ENCODE peak calls at places on chromosome 10, in five cellular contexts. R is HFFc6, J is kidney tubule cell, F is T-helper 1 cell, W is heart right ventricle. S is an unnamed sample.

GRCh38 chr10:94630017-94630688 is 53.4 kb upstream of the CYP2C18 start:
- DNase-seq in R (peak), J (peak), F (no peak), W (no peak), S (no peak)

GRCh38 chr10:88091490-88092061 is 228.2 kb downstream of the PTEN start:
- DNase-seq in R (no peak), J (no peak), F (peak), W (no peak), S (no peak)

GRCh38 chr10:63738410-63738809 is 217.2 kb downstream of the REEP3 start:
- DNase-seq in R (peak), J (peak), F (no peak), W (no peak), S (peak)

GRCh38 chr10:43117031-43117776 is 21.0 kb upstream of the CSGALNACT2 start:
- DNase-seq in R (no peak), J (no peak), F (no peak), W (no peak), S (no peak)

GRCh38 chr10:71623098-71623985 is 96.2 kb downstream of the C10orf105 start:
- DNase-seq in R (peak), J (peak), F (no peak), W (peak), S (peak)

GRCh38 chr10:87771871-87772500 is 46.0 kb downstream of the ATAD1 start:
- DNase-seq in R (peak), J (peak), F (no peak), W (no peak), S (no peak)

GRCh38 chr10:12194752-12195271 is 879 bp downstream of the NUDT5 start:
- DNase-seq in R (peak), J (peak), F (peak), W (peak), S (peak)

GRCh38 chr10:12097791-12098190 is 29.0 kb downstream of the DHTKD1 start:
- DNase-seq in R (peak), J (peak), F (no peak), W (no peak), S (peak)

GRCh38 chr10:90326498-90327267 is 531.2 kb downstream of the HTR7 start:
- DNase-seq in R (no peak), J (peak), F (no peak), W (no peak), S (peak)

GRCh38 chr10:131081786-131082185 is 229.7 kb downstream of the TCERG1L start:
- DNase-seq in R (no peak), J (no peak), F (no peak), W (no peak), S (no peak)

GRCh38 chr10:113493943-113494342 is 58.9 kb upstream of the HABP2 start:
- DNase-seq in R (peak), J (no peak), F (no peak), W (no peak), S (no peak)

GRCh38 chr10:72245949-72246525 is 27.7 kb upstream of the DDIT4 start:
- DNase-seq in R (no peak), J (no peak), F (no peak), W (no peak), S (no peak)

GRCh38 chr10:18279202-18279601 is 139.0 kb downstream of the CACNB2 start:
- DNase-seq in R (no peak), J (peak), F (no peak), W (no peak), S (peak)

GRCh38 chr10:118812393-118812740 is 57.6 kb upstream of the CACUL1 start:
- DNase-seq in R (no peak), J (no peak), F (no peak), W (no peak), S (no peak)

GRCh38 chr10:14022052-14022451 is 308.7 kb downstream of the FRMD4A start:
- DNase-seq in R (no peak), J (no peak), F (no peak), W (no peak), S (no peak)

GRCh38 chr10:22265839-22266537 is 48.2 kb upstream of the EBLN1 start:
- DNase-seq in R (no peak), J (no peak), F (no peak), W (no peak), S (no peak)

GRCh38 chr10:97185326-97186058 is at the start of gene SLIT1:
- DNase-seq in R (no peak), J (no peak), F (no peak), W (no peak), S (no peak)

GRCh38 chr10:103480521-103480920 is 1.5 kb upstream of the CALHM3 start:
- DNase-seq in R (peak), J (no peak), F (no peak), W (no peak), S (no peak)